ENCODE peak calls at places on chromosomes 12 and 14, in six cellular contexts. Z, Q, F, E, M and J are unnamed samples.

GRCh38 chr14:54570651-54571415 is 3.9 kb downstream of the SAMD4A start:
- DNase-seq in E (peak; percentile 26), M (no peak), Q (peak; percentile 95), F (peak; percentile 91), Z (no peak), J (no peak)

GRCh38 chr14:50070840-50071548 is 45.4 kb downstream of the VCPKMT start:
- DNase-seq in E (no peak), Q (no peak), Z (no peak), F (no peak), M (no peak), J (no peak)

GRCh38 chr12:16095531-16096110 is 181.9 kb downstream of the SLC15A5 start:
- DNase-seq in M (no peak), Q (no peak), E (no peak), Z (no peak), F (no peak), J (no peak)

GRCh38 chr14:94387051-94388026 is 1.1 kb downstream of the SERPINA1 start:
- DNase-seq in Z (no peak), E (no peak), Q (no peak), M (no peak), F (no peak), J (no peak)

GRCh38 chr12:124904306-124905098 is 9.9 kb downstream of the UBC start:
- DNase-seq in E (peak; percentile 91), M (no peak), F (peak; percentile 99), Z (peak; percentile 69), Q (peak; percentile 94), J (no peak)

GRCh38 chr14:52547027-52547426 is 5.3 kb downstream of the TXNDC16 start:
- DNase-seq in Z (no peak), M (no peak), E (no peak), F (no peak), Q (no peak), J (no peak)

GRCh38 chr12:122845041-122845864 is 10.0 kb downstream of the HIP1R start:
- DNase-seq in M (no peak), F (no peak), Z (peak; percentile 43), Q (no peak), E (no peak), J (no peak)

GRCh38 chr12:114000861-114001260 is 34.7 kb upstream of the RBM19 start:
- DNase-seq in M (no peak), Q (no peak), Z (no peak), E (no peak), F (no peak), J (no peak)

GRCh38 chr12:48075833-48076232 is 30.0 kb downstream of the SENP1 start:
- DNase-seq in Q (no peak), M (no peak), Z (no peak), E (no peak), F (no peak), J (no peak)

GRCh38 chr12:124053855-124054254 is 80.8 kb downstream of the ZNF664 start:
- DNase-seq in Q (peak; percentile 48), M (peak; percentile 63), Z (peak; percentile 82), F (peak; percentile 78), E (peak; percentile 57), J (peak; percentile 51)

GRCh38 chr12:61023231-61023630 is 1237.0 kb upstream of the USP15 start:
- DNase-seq in F (no peak), Z (no peak), M (no peak), Q (no peak), E (no peak), J (no peak)

GRCh38 chr12:8909752-8910151 is 4.6 kb upstream of the PHC1 start:
- DNase-seq in M (no peak), E (peak; percentile 82), Z (no peak), F (no peak), Q (no peak), J (no peak)

GRCh38 chr14:64891839-64892375 is 12.2 kb upstream of the SPTB start:
- DNase-seq in Z (no peak), Q (peak; percentile 77), F (peak; percentile 74), E (peak; percentile 73), M (no peak), J (no peak)

GRCh38 chr12:19964549-19964948 is 403.8 kb upstream of the PDE3A start:
- DNase-seq in Q (no peak), M (no peak), F (no peak), E (no peak), Z (no peak), J (no peak)

GRCh38 chr14:50688875-50689274 is 20.8 kb upstream of the SAV1 start:
- DNase-seq in Z (peak; percentile 57), F (no peak), M (no peak), Q (no peak), E (peak; percentile 24), J (no peak)

GRCh38 chr14:32711103-32711680 is 227.5 kb upstream of the NPAS3 start:
- DNase-seq in E (peak; percentile 77), Z (peak; percentile 25), M (no peak), F (peak; percentile 61), Q (peak; percentile 14), J (peak; percentile 39)

GRCh38 chr14:37034410-37035285 is 137.8 kb downstream of the SLC25A21 start:
- DNase-seq in F (no peak), M (no peak), Q (peak; percentile 20), E (no peak), Z (no peak), J (no peak)

GRCh38 chr14:96246535-96246839 is 9.5 kb upstream of the BDKRB1 start:
- DNase-seq in M (no peak), Z (no peak), F (peak; percentile 99), Q (peak; percentile 99), E (peak; percentile 89), J (no peak)

GRCh38 chr14:55440385-55440784 is at the start of gene TBPL2:
- DNase-seq in Q (no peak), M (peak; percentile 62), F (no peak), E (peak; percentile 60), Z (peak; percentile 86), J (no peak)

GRCh38 chr12:64058541-64059321 is 163.4 kb downstream of the KICS2 start:
- DNase-seq in E (no peak), Z (no peak), Q (no peak), M (no peak), F (no peak), J (no peak)

GRCh38 chr12:46457958-46458357 is 85.4 kb upstream of the SLC38A2 start:
- DNase-seq in M (no peak), E (no peak), F (no peak), Q (no peak), Z (no peak), J (no peak)

DNA sequence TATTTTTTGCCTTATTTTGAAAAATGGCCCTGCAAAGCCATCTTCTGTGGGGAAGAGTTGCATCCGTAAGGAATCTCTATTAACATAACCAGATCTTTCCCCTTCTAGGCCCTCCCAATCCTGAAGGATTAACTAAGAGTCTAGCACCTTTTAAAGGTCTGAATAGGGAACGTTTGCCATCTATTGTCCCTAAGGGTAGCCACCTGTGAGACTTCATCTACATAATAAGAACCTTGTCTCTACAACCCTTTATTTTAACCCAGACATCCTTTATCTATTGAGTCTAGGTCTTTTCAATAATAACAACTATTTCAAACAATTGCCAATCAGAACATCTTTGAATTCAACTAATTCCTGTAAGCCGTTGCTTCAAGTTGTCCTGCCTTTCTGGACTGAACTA is 4.4 kb downstream of the EDDM3B start:
- DNase-seq in M (no peak), E (no peak), Q (no peak), Z (no peak), F (no peak), J (no peak)
- H3K18ac ChIP-seq in M (no peak overlapping the region), E (no peak overlapping the region), Q (no peak overlapping the region), Z (no peak overlapping the region), F (no peak overlapping the region), J (no peak overlapping the region)

GRCh38 chr12:56724989-56725722 is at the start of gene NACA:
- DNase-seq in E (peak; percentile 99), Z (peak; percentile 98), M (peak; percentile 84), F (peak; percentile 99), Q (peak; percentile 98), J (peak; percentile 88)

GRCh38 chr12:56723889-56724659 is 1.0 kb downstream of the NACA start:
- DNase-seq in Z (no peak), F (peak; percentile 86), E (peak; percentile 67), Q (peak; percentile 86), M (no peak), J (no peak)

GRCh38 chr12:56723352-56723751 is 1.7 kb downstream of the NACA start:
- DNase-seq in Q (no peak), F (no peak), Z (no peak), E (no peak), M (no peak), J (no peak)

GRCh38 chr12:56725723-56726102 is 614 bp upstream of the NACA start:
- DNase-seq in F (no peak), Z (no peak), Q (no peak), E (no peak), M (no peak), J (no peak)

DNA sequence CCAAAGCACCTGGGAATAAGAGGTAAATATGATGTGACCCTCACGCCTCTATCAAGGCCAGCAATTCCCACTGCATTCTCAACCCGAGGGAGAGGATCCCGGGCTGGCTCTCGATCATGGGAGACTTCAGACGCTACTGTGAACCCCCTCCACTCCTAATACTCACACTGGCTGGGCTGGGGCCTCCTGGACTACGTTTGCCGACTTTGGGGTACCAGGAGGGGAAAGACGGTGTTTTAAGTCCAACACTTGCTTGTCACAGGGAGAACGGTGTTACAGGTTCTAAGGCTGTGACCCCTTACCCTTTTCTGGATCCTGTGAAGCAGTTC is 475 bp downstream of the NACA start:
- DNase-seq in Z (no peak), M (no peak), F (peak; percentile 24), Q (no peak), E (no peak), J (peak; percentile 12)
- H2AFZ ChIP-seq in Z (no peak overlapping the region), M (no peak overlapping the region), F (no peak overlapping the region), Q (peak overlapping the region; percentile 91), E (no peak overlapping the region), J (peak overlapping the region; percentile 75)

GRCh38 chr12:129827985-129828384 is 75.8 kb downstream of the TMEM132D start:
- DNase-seq in E (no peak), Z (no peak), M (no peak), F (no peak), Q (no peak), J (no peak)

GRCh38 chr12:129826273-129826672 is 77.6 kb downstream of the TMEM132D start:
- DNase-seq in E (no peak), M (no peak), F (no peak), Z (no peak), Q (no peak), J (peak; percentile 2)

GRCh38 chr12:129827102-129827873 is 76.5 kb downstream of the TMEM132D start:
- DNase-seq in F (no peak), E (no peak), M (no peak), Q (no peak), Z (no peak), J (no peak)

GRCh38 chr12:129825316-129825715 is 78.5 kb downstream of the TMEM132D start:
- DNase-seq in Q (no peak), Z (no peak), E (no peak), F (no peak), M (no peak), J (no peak)

DNA sequence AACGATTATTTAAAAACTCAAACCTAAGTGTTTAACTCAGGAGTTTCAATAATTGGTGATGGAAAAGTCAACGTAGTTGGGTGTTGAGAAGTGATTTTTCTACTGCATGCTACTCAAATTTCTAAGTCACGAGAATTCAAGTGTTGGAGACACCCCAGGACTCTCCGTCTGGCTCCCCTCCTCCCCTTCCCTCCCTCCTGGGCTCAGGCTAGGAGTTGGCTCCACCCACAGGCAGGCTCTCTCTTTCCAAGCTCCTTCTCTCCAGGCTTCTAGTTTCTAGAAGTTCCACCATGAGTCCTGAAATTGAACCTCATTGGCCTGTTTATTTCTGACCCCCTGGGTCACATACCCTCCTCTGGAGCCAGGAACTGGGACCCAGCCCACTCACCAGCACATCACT is 73.0 kb downstream of the TMEM132D start:
- DNase-seq in Q (no peak), F (no peak), Z (peak; percentile 67), M (no peak), E (no peak), J (no peak)
- H3K18ac ChIP-seq in Q (no peak overlapping the region), F (no peak overlapping the region), Z (no peak overlapping the region), M (peak overlapping the region; percentile 89), E (no peak overlapping the region), J (no peak overlapping the region)

GRCh38 chr12:51531284-51531981 is 59.6 kb upstream of the SCN8A start:
- DNase-seq in Q (no peak), E (no peak), F (no peak), Z (no peak), M (no peak), J (no peak)
- H2AFZ ChIP-seq in Q (peak overlapping the region; percentile 92), E (no peak overlapping the region), F (no peak overlapping the region), Z (no peak overlapping the region), M (no peak overlapping the region), J (peak overlapping the region; percentile 82)